ENCODE peak calls at places on chromosomes 5 and 9, in nine cellular contexts. C is AG08396; P is stomach; H is brain microvascular endothelial cell; E is activated naive CD8-positive, alpha-beta T cell treated with anti-CD3 and anti-CD28 coated beads, Interleukin-2, amount 10 ng/mL, durations not matched to agents 7 days and 5 days; W is esophagus muscularis mucosa; U is endothelial cell; L is stimulated activated CD4-positive, alpha-beta T cell treated with anti-CD3 and anti-CD28 coated beads, TNF-alpha, amount 100 ng/mL, for 24 hours; M is IMR-90. Y is an unnamed sample.

GRCh38 chr5:1167361-1167727 is 34.1 kb upstream of the SLC6A19 start:
- DNase-seq in P (no peak), U (no peak), C (no peak), E (no peak), M (no peak), W (no peak), L (no peak), H (no peak), Y (no peak)

GRCh38 chr5:116652196-116652729 is 77.6 kb upstream of the SEMA6A start:
- DNase-seq in L (no peak), W (peak; percentile 92), P (no peak), M (peak; percentile 68), E (no peak), H (peak; percentile 80), U (no peak), C (no peak), Y (no peak)

GRCh38 chr5:116404792-116405191 is 169.8 kb downstream of the SEMA6A start:
- DNase-seq in P (no peak), L (no peak), H (no peak), E (no peak), C (no peak), U (no peak), W (no peak), M (no peak), Y (no peak)

GRCh38 chr9:10875752-10876151 is 262.9 kb upstream of the PTPRD start:
- DNase-seq in W (no peak), H (peak; percentile 55), C (no peak), P (no peak), E (no peak), L (no peak), M (no peak), U (no peak), Y (no peak)

GRCh38 chr5:40877371-40877988 is 31.8 kb upstream of the C7 start:
- DNase-seq in E (no peak), L (no peak), C (no peak), H (no peak), U (no peak), W (peak; percentile 57), P (no peak), M (no peak), Y (no peak)

GRCh38 chr5:98042521-98042920 is 730.9 kb upstream of the RGMB start:
- DNase-seq in L (no peak), W (no peak), E (no peak), H (no peak), C (no peak), U (no peak), M (no peak), P (no peak), Y (no peak)

GRCh38 chr9:2356391-2356790 is 265.2 kb upstream of the VLDLR start:
- DNase-seq in U (no peak), H (peak; percentile 50), C (no peak), P (no peak), M (no peak), W (peak; percentile 21), E (no peak), L (no peak), Y (no peak)

GRCh38 chr5:56183507-56183906 is 49.6 kb downstream of the ANKRD55 start:
- DNase-seq in L (no peak), U (no peak), E (no peak), C (peak; percentile 52), H (peak; percentile 95), P (no peak), M (peak; percentile 98), W (peak; percentile 29), Y (no peak)

GRCh38 chr9:131706608-131706970 is 33.3 kb downstream of the RAPGEF1 start:
- DNase-seq in H (no peak), E (no peak), C (no peak), P (no peak), W (no peak), U (no peak), M (no peak), L (no peak), Y (no peak)

Y was measured in SK-N-MC.